ENCODE peak calls at places on chromosome 18, in eight cellular contexts. Y, H, K, R, N, V, M and J are unnamed samples.

GRCh38 chr18:10519999-10520935 is 5.6 kb upstream of the NAPG start:
- DNase-seq in K (peak; percentile 21), H (peak; percentile 80), N (peak; percentile 79), Y (peak; percentile 59), M (peak; percentile 82), R (peak; percentile 76), V (peak; percentile 80), J (peak; percentile 71)

GRCh38 chr18:50977037-50977760 is 9.4 kb downstream of the ELAC1 start:
- DNase-seq in N (no peak), V (no peak), K (no peak), Y (no peak), R (no peak), H (no peak), M (no peak), J (no peak)

GRCh38 chr18:22678486-22678885 is 254.6 kb upstream of the RBBP8 start:
- DNase-seq in N (no peak), R (no peak), V (no peak), Y (no peak), K (no peak), M (no peak), H (no peak), J (no peak)

GRCh38 chr18:68721681-68722583 is 7.0 kb upstream of the TMX3 start:
- DNase-seq in N (no peak), K (no peak), M (no peak), Y (peak; percentile 41), R (no peak), V (no peak), H (peak; percentile 75), J (peak; percentile 34)

GRCh38 chr18:35672897-35673296 is 91.4 kb downstream of the GALNT1 start:
- DNase-seq in Y (no peak), M (peak; percentile 90), N (no peak), K (no peak), H (no peak), V (no peak), R (no peak), J (no peak)

GRCh38 chr18:78506031-78506461 is 473.6 kb upstream of the SALL3 start:
- DNase-seq in Y (no peak), N (no peak), R (no peak), M (no peak), H (no peak), K (no peak), V (peak; percentile 2), J (no peak)

GRCh38 chr18:36078751-36079529 is 11.6 kb upstream of the RPRD1A start:
- DNase-seq in R (no peak), H (no peak), M (no peak), V (no peak), K (no peak), N (no peak), Y (no peak), J (no peak)

GRCh38 chr18:62663731-62664336 is 51.5 kb upstream of the PHLPP1 start:
- DNase-seq in H (no peak), Y (no peak), V (no peak), N (no peak), R (no peak), K (peak; percentile 7), M (peak; percentile 80), J (peak; percentile 60)

GRCh38 chr18:3985664-3986063 is 469.4 kb downstream of the DLGAP1 start:
- DNase-seq in H (no peak), M (peak; percentile 24), R (no peak), Y (no peak), N (no peak), V (no peak), K (no peak), J (no peak)

GRCh38 chr18:29003194-29003593 is 826.3 kb upstream of the CDH2 start:
- DNase-seq in N (no peak), M (peak; percentile 51), Y (no peak), K (no peak), H (no peak), R (no peak), V (no peak), J (no peak)

GRCh38 chr18:51149605-51150429 is 47.7 kb downstream of the MEX3C start:
- DNase-seq in Y (no peak), R (no peak), H (no peak), K (no peak), V (peak; percentile 45), N (no peak), M (peak; percentile 2), J (no peak)

GRCh38 chr18:25453556-25454269 is 101.7 kb upstream of the ZNF521 start:
- DNase-seq in R (no peak), N (no peak), V (no peak), K (no peak), Y (no peak), H (no peak), M (no peak), J (no peak)

GRCh38 chr18:76874643-76875389 is 52.5 kb downstream of the ZNF236 start:
- DNase-seq in R (peak; percentile 31), H (no peak), Y (no peak), M (no peak), V (peak; percentile 9), N (no peak), K (no peak), J (no peak)

GRCh38 chr18:5556317-5556974 is 12.6 kb upstream of the EPB41L3 start:
- DNase-seq in N (no peak), M (no peak), H (no peak), K (peak; percentile 18), Y (no peak), V (no peak), R (no peak), J (no peak)

GRCh38 chr18:46324556-46324955 is 220.4 kb downstream of the HAUS1 start:
- DNase-seq in Y (no peak), V (peak; percentile 50), K (peak; percentile 62), M (peak; percentile 61), H (no peak), N (no peak), R (no peak), J (no peak)

GRCh38 chr18:30245756-30246515 is 796.6 kb downstream of the DSC3 start:
- DNase-seq in K (no peak), H (no peak), Y (no peak), N (no peak), V (no peak), M (peak; percentile 7), R (no peak), J (no peak)

GRCh38 chr18:22752014-22752413 is 181.1 kb upstream of the RBBP8 start:
- DNase-seq in V (no peak), K (no peak), M (no peak), Y (no peak), N (no peak), R (no peak), H (no peak), J (no peak)

GRCh38 chr18:26574958-26575864 is 26.9 kb upstream of the KCTD1 start:
- DNase-seq in M (peak; percentile 56), K (no peak), H (peak; percentile 65), V (peak; percentile 54), N (peak; percentile 28), Y (no peak), R (peak; percentile 20), J (peak; percentile 22)

GRCh38 chr18:75478996-75479870 is 51.7 kb upstream of the SMIM21 start:
- DNase-seq in R (no peak), M (peak; percentile 73), K (peak; percentile 29), N (no peak), V (peak; percentile 51), H (peak; percentile 58), Y (peak; percentile 56), J (peak; percentile 35)

GRCh38 chr18:6764382-6764781 is 34.9 kb downstream of the ARHGAP28 start:
- DNase-seq in N (no peak), H (no peak), Y (no peak), K (no peak), R (no peak), M (no peak), V (no peak), J (no peak)

GRCh38 chr18:23336072-23336471 is 117.0 kb upstream of the RIOK3 start:
- DNase-seq in V (no peak), H (no peak), R (no peak), Y (no peak), K (no peak), M (no peak), N (no peak), J (no peak)

GRCh38 chr18:48545690-48546365 is 7.0 kb downstream of the CTIF start:
- DNase-seq in Y (no peak), H (no peak), K (no peak), V (peak; percentile 53), M (no peak), N (peak; percentile 61), R (peak; percentile 87), J (no peak)

GRCh38 chr18:58241877-58242276 is 197.9 kb downstream of the NEDD4L start:
- DNase-seq in K (peak; percentile 59), R (no peak), M (peak; percentile 22), V (no peak), N (no peak), H (no peak), Y (no peak), J (no peak)

GRCh38 chr18:72544092-72544886 is at the start of gene CBLN2:
- DNase-seq in H (peak; percentile 91), V (peak; percentile 69), R (peak; percentile 63), N (no peak), Y (no peak), K (peak; percentile 34), M (peak; percentile 75), J (peak; percentile 76)

GRCh38 chr18:22044474-22045220 is 124.7 kb upstream of the GATA6 start:
- DNase-seq in M (peak; percentile 55), N (no peak), R (no peak), Y (no peak), H (no peak), V (no peak), K (no peak), J (no peak)

GRCh38 chr18:38565513-38565912 is 999.9 kb upstream of the CELF4 start:
- DNase-seq in R (no peak), N (no peak), V (no peak), M (no peak), Y (no peak), H (no peak), K (no peak), J (no peak)

GRCh38 chr18:58892536-58892935 is 27.9 kb downstream of the ZNF532 start:
- DNase-seq in V (no peak), R (no peak), H (no peak), Y (no peak), K (no peak), M (no peak), N (no peak), J (no peak)

GRCh38 chr18:63339920-63340484 is 20.4 kb upstream of the BCL2 start:
- DNase-seq in H (peak; percentile 35), N (no peak), K (no peak), Y (peak; percentile 59), R (peak; percentile 50), V (peak; percentile 24), M (peak; percentile 46), J (no peak)

GRCh38 chr18:58025733-58026132 is 18.3 kb upstream of the NEDD4L start:
- DNase-seq in R (no peak), K (no peak), N (no peak), M (no peak), H (no peak), Y (no peak), V (no peak), J (no peak)

GRCh38 chr18:49025767-49026500 is 75.2 kb upstream of the SMAD7 start:
- DNase-seq in N (no peak), Y (no peak), R (no peak), H (no peak), K (no peak), M (no peak), V (no peak), J (no peak)

GRCh38 chr18:61031626-61032025 is 301.6 kb upstream of the CDH20 start:
- DNase-seq in V (no peak), H (no peak), K (no peak), Y (no peak), N (no peak), R (no peak), M (no peak), J (no peak)

GRCh38 chr18:45066868-45067267 is 386.2 kb downstream of the SETBP1 start:
- DNase-seq in K (no peak), V (no peak), H (no peak), M (no peak), N (peak; percentile 21), R (no peak), Y (no peak), J (no peak)